ENCODE peak calls at places on chromosome 9, in nine cellular contexts. One of them, this sample, is unnamed.

GRCh38 chr9:89579741-89580395 is 24.9 kb upstream of the GADD45G start:
- DNase-seq in NCI-H1417: no peak
- DNase-seq in tibial artery: no peak
- DNase-seq in adrenal gland: no peak
- DNase-seq in mucosa of descending colon: no peak
- DNase-seq in H9: no peak
- DNase-seq in NCI-H69: no peak
- DNase-seq in esophagus squamous epithelium: no peak
- DNase-seq in stimulated activated CD4-positive, alpha-beta T cell treated with anti-CD3 and anti-CD28 coated beads, Interleukin-12 subunit alpha, Interleukin-12 subunit beta, amount 100 ng/mL, for 4 hours: no peak
- DNase-seq in this sample: no peak

GRCh38 chr9:73143606-73144328 is 7.9 kb upstream of the ANXA1 start:
- DNase-seq in NCI-H1417: no peak
- DNase-seq in tibial artery: no peak
- DNase-seq in adrenal gland: no peak
- DNase-seq in mucosa of descending colon: no peak
- DNase-seq in H9: no peak
- DNase-seq in NCI-H69: peak
- DNase-seq in esophagus squamous epithelium: no peak
- DNase-seq in stimulated activated CD4-positive, alpha-beta T cell treated with anti-CD3 and anti-CD28 coated beads, Interleukin-12 subunit alpha, Interleukin-12 subunit beta, amount 100 ng/mL, for 4 hours: no peak
- DNase-seq in this sample: no peak

GRCh38 chr9:130927995-130928900 is 10.8 kb downstream of the FIBCD1 start:
- DNase-seq in NCI-H1417: peak
- DNase-seq in tibial artery: no peak
- DNase-seq in adrenal gland: peak
- DNase-seq in mucosa of descending colon: peak
- DNase-seq in H9: no peak
- DNase-seq in NCI-H69: peak
- DNase-seq in esophagus squamous epithelium: no peak
- DNase-seq in stimulated activated CD4-positive, alpha-beta T cell treated with anti-CD3 and anti-CD28 coated beads, Interleukin-12 subunit alpha, Interleukin-12 subunit beta, amount 100 ng/mL, for 4 hours: no peak
- DNase-seq in this sample: peak

GRCh38 chr9:133716564-133717112 is 21.5 kb downstream of the SARDH start:
- DNase-seq in NCI-H1417: no peak
- DNase-seq in tibial artery: peak
- DNase-seq in adrenal gland: no peak
- DNase-seq in mucosa of descending colon: no peak
- DNase-seq in H9: peak
- DNase-seq in NCI-H69: no peak
- DNase-seq in esophagus squamous epithelium: no peak
- DNase-seq in stimulated activated CD4-positive, alpha-beta T cell treated with anti-CD3 and anti-CD28 coated beads, Interleukin-12 subunit alpha, Interleukin-12 subunit beta, amount 100 ng/mL, for 4 hours: no peak
- DNase-seq in this sample: peak

GRCh38 chr9:126154182-126154827 is 172.3 kb upstream of the MVB12B start:
- DNase-seq in NCI-H1417: no peak
- DNase-seq in tibial artery: peak
- DNase-seq in adrenal gland: no peak
- DNase-seq in mucosa of descending colon: no peak
- DNase-seq in H9: no peak
- DNase-seq in NCI-H69: no peak
- DNase-seq in esophagus squamous epithelium: no peak
- DNase-seq in stimulated activated CD4-positive, alpha-beta T cell treated with anti-CD3 and anti-CD28 coated beads, Interleukin-12 subunit alpha, Interleukin-12 subunit beta, amount 100 ng/mL, for 4 hours: no peak
- DNase-seq in this sample: no peak

GRCh38 chr9:123349691-123350480 is 6.1 kb upstream of the CRB2 start:
- DNase-seq in NCI-H1417: peak
- DNase-seq in tibial artery: no peak
- DNase-seq in adrenal gland: peak
- DNase-seq in mucosa of descending colon: peak
- DNase-seq in H9: peak
- DNase-seq in NCI-H69: peak
- DNase-seq in esophagus squamous epithelium: no peak
- DNase-seq in stimulated activated CD4-positive, alpha-beta T cell treated with anti-CD3 and anti-CD28 coated beads, Interleukin-12 subunit alpha, Interleukin-12 subunit beta, amount 100 ng/mL, for 4 hours: peak
- DNase-seq in this sample: no peak

GRCh38 chr9:125393426-125393825 is 131.8 kb downstream of the GAPVD1 start:
- DNase-seq in NCI-H1417: no peak
- DNase-seq in tibial artery: no peak
- DNase-seq in adrenal gland: no peak
- DNase-seq in mucosa of descending colon: no peak
- DNase-seq in H9: no peak
- DNase-seq in NCI-H69: no peak
- DNase-seq in esophagus squamous epithelium: no peak
- DNase-seq in stimulated activated CD4-positive, alpha-beta T cell treated with anti-CD3 and anti-CD28 coated beads, Interleukin-12 subunit alpha, Interleukin-12 subunit beta, amount 100 ng/mL, for 4 hours: no peak
- DNase-seq in this sample: no peak

GRCh38 chr9:137313326-137313920 is 11.4 kb upstream of the NRARP start:
- DNase-seq in NCI-H1417: no peak
- DNase-seq in tibial artery: peak
- DNase-seq in adrenal gland: no peak
- DNase-seq in mucosa of descending colon: no peak
- DNase-seq in H9: no peak
- DNase-seq in NCI-H69: no peak
- DNase-seq in esophagus squamous epithelium: no peak
- DNase-seq in stimulated activated CD4-positive, alpha-beta T cell treated with anti-CD3 and anti-CD28 coated beads, Interleukin-12 subunit alpha, Interleukin-12 subunit beta, amount 100 ng/mL, for 4 hours: no peak
- DNase-seq in this sample: no peak

GRCh38 chr9:91924090-91924489 is 25.9 kb downstream of the ROR2 start:
- DNase-seq in NCI-H1417: no peak
- DNase-seq in tibial artery: no peak
- DNase-seq in adrenal gland: no peak
- DNase-seq in mucosa of descending colon: no peak
- DNase-seq in H9: no peak
- DNase-seq in NCI-H69: no peak
- DNase-seq in esophagus squamous epithelium: no peak
- DNase-seq in stimulated activated CD4-positive, alpha-beta T cell treated with anti-CD3 and anti-CD28 coated beads, Interleukin-12 subunit alpha, Interleukin-12 subunit beta, amount 100 ng/mL, for 4 hours: no peak
- DNase-seq in this sample: no peak

GRCh38 chr9:116767219-116767618 is 80.1 kb downstream of the TRIM32 start:
- DNase-seq in NCI-H1417: peak
- DNase-seq in tibial artery: no peak
- DNase-seq in adrenal gland: no peak
- DNase-seq in mucosa of descending colon: no peak
- DNase-seq in H9: no peak
- DNase-seq in NCI-H69: peak
- DNase-seq in esophagus squamous epithelium: no peak
- DNase-seq in stimulated activated CD4-positive, alpha-beta T cell treated with anti-CD3 and anti-CD28 coated beads, Interleukin-12 subunit alpha, Interleukin-12 subunit beta, amount 100 ng/mL, for 4 hours: no peak
- DNase-seq in this sample: no peak

GRCh38 chr9:38207247-38207778 is 138.3 kb upstream of the SHB start:
- DNase-seq in NCI-H1417: no peak
- DNase-seq in tibial artery: no peak
- DNase-seq in adrenal gland: no peak
- DNase-seq in mucosa of descending colon: no peak
- DNase-seq in H9: no peak
- DNase-seq in NCI-H69: no peak
- DNase-seq in esophagus squamous epithelium: no peak
- DNase-seq in stimulated activated CD4-positive, alpha-beta T cell treated with anti-CD3 and anti-CD28 coated beads, Interleukin-12 subunit alpha, Interleukin-12 subunit beta, amount 100 ng/mL, for 4 hours: no peak
- DNase-seq in this sample: no peak

GRCh38 chr9:124399323-124399962 is 15.8 kb downstream of the PSMB7 start:
- DNase-seq in NCI-H1417: no peak
- DNase-seq in tibial artery: peak
- DNase-seq in adrenal gland: no peak
- DNase-seq in mucosa of descending colon: no peak
- DNase-seq in H9: peak
- DNase-seq in NCI-H69: no peak
- DNase-seq in esophagus squamous epithelium: no peak
- DNase-seq in stimulated activated CD4-positive, alpha-beta T cell treated with anti-CD3 and anti-CD28 coated beads, Interleukin-12 subunit alpha, Interleukin-12 subunit beta, amount 100 ng/mL, for 4 hours: no peak
- DNase-seq in this sample: peak

GRCh38 chr9:7784472-7784871 is 15.1 kb downstream of the DMAC1 start:
- DNase-seq in NCI-H1417: no peak
- DNase-seq in tibial artery: no peak
- DNase-seq in adrenal gland: no peak
- DNase-seq in mucosa of descending colon: no peak
- DNase-seq in H9: no peak
- DNase-seq in NCI-H69: peak
- DNase-seq in esophagus squamous epithelium: no peak
- DNase-seq in stimulated activated CD4-positive, alpha-beta T cell treated with anti-CD3 and anti-CD28 coated beads, Interleukin-12 subunit alpha, Interleukin-12 subunit beta, amount 100 ng/mL, for 4 hours: no peak
- DNase-seq in this sample: no peak

GRCh38 chr9:108282872-108283271 is 572.9 kb downstream of the ACTL7B start:
- DNase-seq in NCI-H1417: no peak
- DNase-seq in tibial artery: no peak
- DNase-seq in adrenal gland: no peak
- DNase-seq in mucosa of descending colon: no peak
- DNase-seq in H9: no peak
- DNase-seq in NCI-H69: no peak
- DNase-seq in esophagus squamous epithelium: no peak
- DNase-seq in stimulated activated CD4-positive, alpha-beta T cell treated with anti-CD3 and anti-CD28 coated beads, Interleukin-12 subunit alpha, Interleukin-12 subunit beta, amount 100 ng/mL, for 4 hours: no peak
- DNase-seq in this sample: no peak

GRCh38 chr9:68709291-68709970 is 4.4 kb downstream of the PIP5K1B start:
- DNase-seq in NCI-H1417: no peak
- DNase-seq in tibial artery: no peak
- DNase-seq in adrenal gland: no peak
- DNase-seq in mucosa of descending colon: no peak
- DNase-seq in H9: no peak
- DNase-seq in NCI-H69: peak
- DNase-seq in esophagus squamous epithelium: no peak
- DNase-seq in stimulated activated CD4-positive, alpha-beta T cell treated with anti-CD3 and anti-CD28 coated beads, Interleukin-12 subunit alpha, Interleukin-12 subunit beta, amount 100 ng/mL, for 4 hours: no peak
- DNase-seq in this sample: no peak

GRCh38 chr9:119368681-119369581 is at the start of gene BRINP1:
- DNase-seq in NCI-H1417: peak
- DNase-seq in tibial artery: no peak
- DNase-seq in adrenal gland: peak
- DNase-seq in mucosa of descending colon: no peak
- DNase-seq in H9: peak
- DNase-seq in NCI-H69: peak
- DNase-seq in esophagus squamous epithelium: no peak
- DNase-seq in stimulated activated CD4-positive, alpha-beta T cell treated with anti-CD3 and anti-CD28 coated beads, Interleukin-12 subunit alpha, Interleukin-12 subunit beta, amount 100 ng/mL, for 4 hours: no peak
- DNase-seq in this sample: peak

GRCh38 chr9:135130266-135130976 is 43.0 kb downstream of the OLFM1 start:
- DNase-seq in NCI-H1417: no peak
- DNase-seq in tibial artery: no peak
- DNase-seq in adrenal gland: no peak
- DNase-seq in mucosa of descending colon: peak
- DNase-seq in H9: no peak
- DNase-seq in NCI-H69: peak
- DNase-seq in esophagus squamous epithelium: no peak
- DNase-seq in stimulated activated CD4-positive, alpha-beta T cell treated with anti-CD3 and anti-CD28 coated beads, Interleukin-12 subunit alpha, Interleukin-12 subunit beta, amount 100 ng/mL, for 4 hours: peak
- DNase-seq in this sample: no peak

GRCh38 chr9:137163101-137163661 is 6.7 kb downstream of the LRRC26 start:
- DNase-seq in NCI-H1417: peak
- DNase-seq in tibial artery: no peak
- DNase-seq in adrenal gland: no peak
- DNase-seq in mucosa of descending colon: no peak
- DNase-seq in H9: peak
- DNase-seq in NCI-H69: no peak
- DNase-seq in esophagus squamous epithelium: no peak
- DNase-seq in stimulated activated CD4-positive, alpha-beta T cell treated with anti-CD3 and anti-CD28 coated beads, Interleukin-12 subunit alpha, Interleukin-12 subunit beta, amount 100 ng/mL, for 4 hours: no peak
- DNase-seq in this sample: no peak

GRCh38 chr9:104772707-104773106 is 8.8 kb downstream of the NIPSNAP3B start:
- DNase-seq in NCI-H1417: no peak
- DNase-seq in tibial artery: peak
- DNase-seq in adrenal gland: no peak
- DNase-seq in mucosa of descending colon: no peak
- DNase-seq in H9: no peak
- DNase-seq in NCI-H69: no peak
- DNase-seq in esophagus squamous epithelium: no peak
- DNase-seq in stimulated activated CD4-positive, alpha-beta T cell treated with anti-CD3 and anti-CD28 coated beads, Interleukin-12 subunit alpha, Interleukin-12 subunit beta, amount 100 ng/mL, for 4 hours: no peak
- DNase-seq in this sample: no peak

GRCh38 chr9:113179839-113180238 is 29.0 kb downstream of the SLC31A2 start:
- DNase-seq in NCI-H1417: no peak
- DNase-seq in tibial artery: no peak
- DNase-seq in adrenal gland: no peak
- DNase-seq in mucosa of descending colon: no peak
- DNase-seq in H9: no peak
- DNase-seq in NCI-H69: no peak
- DNase-seq in esophagus squamous epithelium: no peak
- DNase-seq in stimulated activated CD4-positive, alpha-beta T cell treated with anti-CD3 and anti-CD28 coated beads, Interleukin-12 subunit alpha, Interleukin-12 subunit beta, amount 100 ng/mL, for 4 hours: no peak
- DNase-seq in this sample: no peak

GRCh38 chr9:134670042-134670525 is 28.5 kb downstream of the COL5A1 start:
- DNase-seq in NCI-H1417: no peak
- DNase-seq in tibial artery: peak
- DNase-seq in adrenal gland: no peak
- DNase-seq in mucosa of descending colon: no peak
- DNase-seq in H9: no peak
- DNase-seq in NCI-H69: no peak
- DNase-seq in esophagus squamous epithelium: no peak
- DNase-seq in stimulated activated CD4-positive, alpha-beta T cell treated with anti-CD3 and anti-CD28 coated beads, Interleukin-12 subunit alpha, Interleukin-12 subunit beta, amount 100 ng/mL, for 4 hours: no peak
- DNase-seq in this sample: no peak

GRCh38 chr9:72443855-72444254 is 77.6 kb upstream of the TMC1 start:
- DNase-seq in NCI-H1417: no peak
- DNase-seq in tibial artery: no peak
- DNase-seq in adrenal gland: no peak
- DNase-seq in mucosa of descending colon: no peak
- DNase-seq in H9: no peak
- DNase-seq in NCI-H69: no peak
- DNase-seq in esophagus squamous epithelium: no peak
- DNase-seq in stimulated activated CD4-positive, alpha-beta T cell treated with anti-CD3 and anti-CD28 coated beads, Interleukin-12 subunit alpha, Interleukin-12 subunit beta, amount 100 ng/mL, for 4 hours: no peak
- DNase-seq in this sample: no peak

GRCh38 chr9:107504585-107505455 is 15.3 kb upstream of the KLF4 start:
- DNase-seq in NCI-H1417: peak
- DNase-seq in tibial artery: peak
- DNase-seq in adrenal gland: no peak
- DNase-seq in mucosa of descending colon: peak
- DNase-seq in H9: no peak
- DNase-seq in NCI-H69: peak
- DNase-seq in esophagus squamous epithelium: no peak
- DNase-seq in stimulated activated CD4-positive, alpha-beta T cell treated with anti-CD3 and anti-CD28 coated beads, Interleukin-12 subunit alpha, Interleukin-12 subunit beta, amount 100 ng/mL, for 4 hours: no peak
- DNase-seq in this sample: no peak

GRCh38 chr9:127194881-127195713 is 69.5 kb upstream of the GARNL3 start:
- DNase-seq in NCI-H1417: no peak
- DNase-seq in tibial artery: no peak
- DNase-seq in adrenal gland: no peak
- DNase-seq in mucosa of descending colon: no peak
- DNase-seq in H9: peak
- DNase-seq in NCI-H69: no peak
- DNase-seq in esophagus squamous epithelium: no peak
- DNase-seq in stimulated activated CD4-positive, alpha-beta T cell treated with anti-CD3 and anti-CD28 coated beads, Interleukin-12 subunit alpha, Interleukin-12 subunit beta, amount 100 ng/mL, for 4 hours: no peak
- DNase-seq in this sample: no peak

GRCh38 chr9:104025109-104025508 is 69.0 kb upstream of the SMC2 start:
- DNase-seq in NCI-H1417: no peak
- DNase-seq in tibial artery: no peak
- DNase-seq in adrenal gland: no peak
- DNase-seq in mucosa of descending colon: no peak
- DNase-seq in H9: no peak
- DNase-seq in NCI-H69: no peak
- DNase-seq in esophagus squamous epithelium: no peak
- DNase-seq in stimulated activated CD4-positive, alpha-beta T cell treated with anti-CD3 and anti-CD28 coated beads, Interleukin-12 subunit alpha, Interleukin-12 subunit beta, amount 100 ng/mL, for 4 hours: no peak
- DNase-seq in this sample: no peak

GRCh38 chr9:107039546-107039945 is 176.6 kb downstream of the ZNF462 start:
- DNase-seq in NCI-H1417: peak
- DNase-seq in tibial artery: no peak
- DNase-seq in adrenal gland: no peak
- DNase-seq in mucosa of descending colon: no peak
- DNase-seq in H9: no peak
- DNase-seq in NCI-H69: peak
- DNase-seq in esophagus squamous epithelium: no peak
- DNase-seq in stimulated activated CD4-positive, alpha-beta T cell treated with anti-CD3 and anti-CD28 coated beads, Interleukin-12 subunit alpha, Interleukin-12 subunit beta, amount 100 ng/mL, for 4 hours: no peak
- DNase-seq in this sample: no peak

GRCh38 chr9:99859395-99859980 is 37.8 kb downstream of the NR4A3 start:
- DNase-seq in NCI-H1417: no peak
- DNase-seq in tibial artery: no peak
- DNase-seq in adrenal gland: no peak
- DNase-seq in mucosa of descending colon: no peak
- DNase-seq in H9: no peak
- DNase-seq in NCI-H69: peak
- DNase-seq in esophagus squamous epithelium: no peak
- DNase-seq in stimulated activated CD4-positive, alpha-beta T cell treated with anti-CD3 and anti-CD28 coated beads, Interleukin-12 subunit alpha, Interleukin-12 subunit beta, amount 100 ng/mL, for 4 hours: no peak
- DNase-seq in this sample: no peak

GRCh38 chr9:135032868-135033460 is 54.5 kb upstream of the OLFM1 start:
- DNase-seq in NCI-H1417: no peak
- DNase-seq in tibial artery: no peak
- DNase-seq in adrenal gland: no peak
- DNase-seq in mucosa of descending colon: no peak
- DNase-seq in H9: peak
- DNase-seq in NCI-H69: no peak
- DNase-seq in esophagus squamous epithelium: no peak
- DNase-seq in stimulated activated CD4-positive, alpha-beta T cell treated with anti-CD3 and anti-CD28 coated beads, Interleukin-12 subunit alpha, Interleukin-12 subunit beta, amount 100 ng/mL, for 4 hours: no peak
- DNase-seq in this sample: peak

GRCh38 chr9:38359689-38360385 is 32.7 kb upstream of the ALDH1B1 start:
- DNase-seq in NCI-H1417: no peak
- DNase-seq in tibial artery: peak
- DNase-seq in adrenal gland: no peak
- DNase-seq in mucosa of descending colon: no peak
- DNase-seq in H9: no peak
- DNase-seq in NCI-H69: no peak
- DNase-seq in esophagus squamous epithelium: no peak
- DNase-seq in stimulated activated CD4-positive, alpha-beta T cell treated with anti-CD3 and anti-CD28 coated beads, Interleukin-12 subunit alpha, Interleukin-12 subunit beta, amount 100 ng/mL, for 4 hours: no peak
- DNase-seq in this sample: no peak

This sample was measured in left ventricle myocardium superior.